ENCODE peak calls at places on chromosomes 5 and 9, in eight cellular contexts. N, B, Z, D, E, F, Q and G are unnamed samples.

GRCh38 chr5:139413963-139414362 is 10.1 kb upstream of the SPATA24 start:
- DNase-seq in N (no peak), B (no peak), Z (no peak), D (peak), E (no peak), F (no peak), Q (no peak), G (no peak)

GRCh38 chr5:9468070-9468388 is 77.8 kb downstream of the SEMA5A start:
- DNase-seq in N (no peak), B (no peak), Z (peak), D (no peak), E (no peak), F (no peak), Q (peak), G (no peak)

GRCh38 chr5:72063219-72063819 is 44.0 kb upstream of the MAP1B start:
- DNase-seq in N (no peak), B (no peak), Z (peak), D (no peak), E (no peak), F (no peak), Q (peak), G (no peak)

GRCh38 chr5:134590992-134591659 is 41.5 kb downstream of the SAR1B start:
- DNase-seq in N (no peak), B (no peak), Z (no peak), D (peak), E (no peak), F (no peak), Q (no peak), G (no peak)

GRCh38 chr9:20242767-20243166 is 379.5 kb downstream of the MLLT3 start:
- DNase-seq in N (no peak), B (no peak), Z (no peak), D (peak), E (peak), F (no peak), Q (no peak), G (no peak)

GRCh38 chr5:140075371-140075770 is 32.3 kb upstream of the NRG2 start:
- DNase-seq in N (no peak), B (no peak), Z (peak), D (no peak), E (no peak), F (no peak), Q (no peak), G (peak)

GRCh38 chr5:76025069-76025468 is 58.1 kb upstream of the SV2C start:
- DNase-seq in N (no peak), B (no peak), Z (no peak), D (no peak), E (no peak), F (no peak), Q (no peak), G (no peak)

GRCh38 chr5:37417347-37417746 is 38.2 kb downstream of the WDR70 start:
- DNase-seq in N (no peak), B (no peak), Z (no peak), D (no peak), E (no peak), F (no peak), Q (no peak), G (no peak)

GRCh38 chr5:163585206-163585605 is 79.8 kb downstream of the MAT2B start:
- DNase-seq in N (no peak), B (no peak), Z (no peak), D (no peak), E (no peak), F (no peak), Q (no peak), G (peak)

GRCh38 chr9:121842612-121842978 is 191.2 kb downstream of the DAB2IP start:
- DNase-seq in N (no peak), B (no peak), Z (no peak), D (no peak), E (no peak), F (no peak), Q (peak), G (no peak)

GRCh38 chr5:18792145-18792544 is 1157.9 kb downstream of the TAF11L14 start:
- DNase-seq in N (no peak), B (no peak), Z (peak), D (no peak), E (no peak), F (no peak), Q (no peak), G (no peak)

GRCh38 chr9:68708089-68708488 is 3.0 kb downstream of the PIP5K1B start:
- DNase-seq in N (no peak), B (no peak), Z (no peak), D (no peak), E (no peak), F (no peak), Q (no peak), G (no peak)

GRCh38 chr5:74173665-74174064 is 466.9 kb downstream of the ENC1 start:
- DNase-seq in N (no peak), B (no peak), Z (no peak), D (no peak), E (no peak), F (no peak), Q (no peak), G (no peak)

GRCh38 chr5:78587775-78588291 is 60.7 kb downstream of the LHFPL2 start:
- DNase-seq in N (no peak), B (no peak), Z (no peak), D (no peak), E (no peak), F (no peak), Q (no peak), G (no peak)

GRCh38 chr5:138911441-138911840 is 36.3 kb upstream of the LRRTM2 start:
- DNase-seq in N (no peak), B (no peak), Z (no peak), D (no peak), E (no peak), F (no peak), Q (peak), G (no peak)

GRCh38 chr5:130874861-130875419 is 290.1 kb downstream of the HINT1 start:
- DNase-seq in N (no peak), B (no peak), Z (no peak), D (no peak), E (no peak), F (no peak), Q (no peak), G (no peak)

GRCh38 chr9:37929441-37929895 is 25.5 kb upstream of the SLC25A51 start:
- DNase-seq in N (no peak), B (no peak), Z (no peak), D (no peak), E (no peak), F (no peak), Q (peak), G (no peak)

GRCh38 chr5:72817076-72817476 is 615 bp downstream of the TNPO1 start:
- DNase-seq in N (peak), B (no peak), Z (peak), D (peak), E (no peak), F (peak), Q (peak), G (peak)